ENCODE peak calls at places on chromosome 14, in six cellular contexts. Z is adrenal gland; B is CD8-positive, alpha-beta T cell; S is IMR-90; L is ascending aorta; M is pancreas. Y is an unnamed sample.

GRCh38 chr14:95496111-95496681 is 20.3 kb downstream of the SYNE3 start:
- DNase-seq in Z (no peak), B (no peak), S (no peak), L (no peak), M (no peak), Y (no peak)

GRCh38 chr14:78637489-78637888 is 467.3 kb downstream of the NRXN3 start:
- DNase-seq in Z (no peak), B (no peak), S (no peak), L (no peak), M (no peak), Y (no peak)

GRCh38 chr14:37145395-37145794 is 27.0 kb downstream of the SLC25A21 start:
- DNase-seq in Z (no peak), B (no peak), S (peak; percentile 13), L (no peak), M (no peak), Y (no peak)

GRCh38 chr14:89721991-89722390 is 232.5 kb downstream of the EFCAB11 start:
- DNase-seq in Z (no peak), B (no peak), S (no peak), L (no peak), M (no peak), Y (no peak)

GRCh38 chr14:77024171-77024627 is 4.3 kb downstream of the IRF2BPL start:
- DNase-seq in Z (peak; percentile 56), B (peak; percentile 55), S (peak; percentile 43), L (no peak), M (no peak), Y (no peak)

GRCh38 chr14:49892301-49892635 is 614 bp upstream of the ARF6 start:
- DNase-seq in Z (peak; percentile 81), B (peak; percentile 67), S (peak; percentile 82), L (peak; percentile 87), M (no peak), Y (no peak)

GRCh38 chr14:91506226-91506625 is 3.9 kb downstream of the PPP4R3A start:
- DNase-seq in Z (no peak), B (no peak), S (no peak), L (no peak), M (no peak), Y (no peak)

GRCh38 chr14:76773188-76773885 is 12.1 kb downstream of the VASH1 start:
- DNase-seq in Z (peak; percentile 94), B (no peak), S (peak; percentile 82), L (peak; percentile 92), M (no peak), Y (no peak)

GRCh38 chr14:38129705-38130104 is 78.0 kb upstream of the SSTR1 start:
- DNase-seq in Z (no peak), B (peak; percentile 22), S (no peak), L (no peak), M (no peak), Y (no peak)

GRCh38 chr14:94111276-94112095 is 950 bp downstream of the IFI27 start:
- DNase-seq in Z (no peak), B (no peak), S (no peak), L (peak; percentile 60), M (no peak), Y (no peak)

GRCh38 chr14:93943052-93943451 is 15.9 kb downstream of the FAM181A start:
- DNase-seq in Z (no peak), B (no peak), S (peak; percentile 78), L (no peak), M (no peak), Y (no peak)

GRCh38 chr14:57189070-57189469 is 79.6 kb downstream of the EXOC5 start:
- DNase-seq in Z (no peak), B (no peak), S (peak; percentile 11), L (no peak), M (no peak), Y (peak; percentile 25)

GRCh38 chr14:75822522-75823288 is 159.1 kb downstream of the TGFB3 start:
- DNase-seq in Z (no peak), B (no peak), S (peak; percentile 85), L (no peak), M (no peak), Y (no peak)

GRCh38 chr14:64012720-64013119 is 159.9 kb downstream of the SYNE2 start:
- DNase-seq in Z (no peak), B (no peak), S (no peak), L (no peak), M (no peak), Y (no peak)

GRCh38 chr14:103624860-103625259 is 4.2 kb upstream of the KLC1 start:
- DNase-seq in Z (peak; percentile 81), B (no peak), S (peak; percentile 66), L (peak; percentile 94), M (no peak), Y (peak; percentile 83)
- H3K27ac ChIP-seq in Z (no peak overlapping the region), B (no peak overlapping the region), S (no peak overlapping the region), L (peak overlapping the region; percentile 96), M (no peak overlapping the region), Y (no peak overlapping the region)

GRCh38 chr14:100192250-100192671 is 32.8 kb upstream of the DEGS2 start:
- DNase-seq in Z (peak; percentile 32), B (no peak), S (no peak), L (peak; percentile 65), M (peak; percentile 63), Y (peak; percentile 21)

GRCh38 chr14:100191584-100192249 is 32.3 kb upstream of the DEGS2 start:
- DNase-seq in Z (peak; percentile 58), B (no peak), S (no peak), L (no peak), M (no peak), Y (no peak)

GRCh38 chr14:100190126-100190525 is 30.7 kb upstream of the DEGS2 start:
- DNase-seq in Z (no peak), B (no peak), S (no peak), L (no peak), M (no peak), Y (no peak)

GRCh38 chr14:100187247-100187833 is 27.9 kb upstream of the DEGS2 start:
- DNase-seq in Z (no peak), B (no peak), S (no peak), L (no peak), M (no peak), Y (no peak)

DNA sequence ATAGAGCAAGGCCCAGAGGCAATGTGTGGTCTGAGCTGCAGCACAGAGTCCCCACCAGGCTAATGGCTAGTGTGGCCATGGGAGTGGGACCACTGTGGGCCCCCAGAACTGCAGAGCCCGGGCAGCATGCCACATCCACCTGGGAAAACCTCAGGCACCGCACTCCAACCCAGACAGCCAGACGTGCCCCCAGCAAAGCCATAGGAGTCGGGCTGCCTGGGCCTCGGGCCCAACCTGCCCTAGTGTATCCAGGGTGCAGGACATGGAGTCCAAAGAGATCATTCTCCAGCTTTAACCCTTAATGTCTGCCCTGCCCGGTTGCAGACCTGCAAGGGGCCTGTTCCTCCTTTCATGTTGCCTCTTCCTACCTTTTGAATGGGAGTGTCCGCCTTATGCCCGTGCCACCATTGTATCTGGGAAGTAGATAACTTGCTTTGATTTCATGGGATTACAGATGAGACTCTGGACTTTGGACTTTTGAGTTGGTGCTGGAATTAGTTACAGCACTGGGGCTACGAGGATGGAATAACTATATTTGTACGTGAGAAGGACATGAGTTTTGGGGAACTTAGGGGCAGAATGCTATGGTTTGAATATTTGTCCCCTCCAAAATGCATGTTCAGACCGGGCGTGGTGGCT is 29.1 kb upstream of the DEGS2 start:
- DNase-seq in Z (no peak), B (no peak), S (no peak), L (no peak), M (no peak), Y (no peak)
- TF ChIP-seq CTCF in Z (no peak), B (no peak), S (no peak), L (no peak), M (no peak), Y (no peak)

GRCh38 chr14:70741482-70741881 is 67.8 kb downstream of the MAP3K9 start:
- DNase-seq in Z (no peak), B (no peak), S (no peak), L (no peak), M (no peak), Y (no peak)
- H3K36me3 ChIP-seq in Z (no peaks in the 10 kb centered on the region), B (peaks cover 5% of the 10 kb centered on the region), S (no peaks in the 10 kb centered on the region), L (no peaks in the 10 kb centered on the region), M (no peaks in the 10 kb centered on the region), Y (peaks cover 60% of the 10 kb centered on the region)

GRCh38 chr14:26687438-26687837 is 89.6 kb upstream of the NOVA1 start:
- DNase-seq in Z (no peak), B (no peak), S (no peak), L (no peak), M (no peak), Y (no peak)
- H3K27ac ChIP-seq in Z (no peak overlapping the region), B (no peak overlapping the region), S (no peak overlapping the region), L (no peak overlapping the region), M (no peak overlapping the region), Y (no peak overlapping the region)

DNA sequence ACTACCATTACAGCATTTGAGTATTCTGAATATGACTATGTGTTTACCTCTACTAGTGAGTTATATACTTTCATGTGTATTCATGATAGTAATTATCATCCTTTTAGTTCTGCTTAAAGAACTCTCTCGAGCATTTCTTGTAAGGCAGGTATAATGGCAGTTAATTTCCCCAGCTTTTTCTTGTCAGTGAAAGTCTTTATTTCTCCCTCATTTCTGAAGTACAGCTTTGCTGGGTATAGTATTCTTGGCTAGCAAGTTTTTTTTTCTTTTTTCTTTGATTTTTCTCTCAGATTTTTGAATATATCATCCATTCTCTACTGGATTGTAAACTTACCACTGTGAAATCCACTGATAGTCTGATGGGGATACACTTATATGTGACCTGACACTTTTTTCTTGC is 165.9 kb upstream of the ARHGAP5 start:
- DNase-seq in Z (no peak), B (no peak), S (no peak), L (no peak), M (no peak), Y (no peak)
- TF ChIP-seq CTCF in Z (no peak), B (no peak), S (no peak), L (no peak), M (no peak), Y (no peak)

GRCh38 chr14:67574156-67574555 is 25.9 kb downstream of the PIGH start:
- DNase-seq in Z (no peak), B (no peak), S (no peak), L (no peak), M (peak; percentile 44), Y (no peak)
- H3K36me3 ChIP-seq in Z (no peaks in the 10 kb centered on the region), B (no peaks in the 10 kb centered on the region), S (no peaks in the 10 kb centered on the region), L (no peaks in the 10 kb centered on the region), M (no peaks in the 10 kb centered on the region), Y (no peaks in the 10 kb centered on the region)

GRCh38 chr14:79971330-79971729 is 240.0 kb downstream of the DIO2 start:
- DNase-seq in Z (no peak), B (no peak), S (peak; percentile 87), L (no peak), M (no peak), Y (no peak)
- H3K27ac ChIP-seq in Z (no peak overlapping the region), B (no peak overlapping the region), S (no peak overlapping the region), L (no peak overlapping the region), M (no peak overlapping the region), Y (no peak overlapping the region)

DNA sequence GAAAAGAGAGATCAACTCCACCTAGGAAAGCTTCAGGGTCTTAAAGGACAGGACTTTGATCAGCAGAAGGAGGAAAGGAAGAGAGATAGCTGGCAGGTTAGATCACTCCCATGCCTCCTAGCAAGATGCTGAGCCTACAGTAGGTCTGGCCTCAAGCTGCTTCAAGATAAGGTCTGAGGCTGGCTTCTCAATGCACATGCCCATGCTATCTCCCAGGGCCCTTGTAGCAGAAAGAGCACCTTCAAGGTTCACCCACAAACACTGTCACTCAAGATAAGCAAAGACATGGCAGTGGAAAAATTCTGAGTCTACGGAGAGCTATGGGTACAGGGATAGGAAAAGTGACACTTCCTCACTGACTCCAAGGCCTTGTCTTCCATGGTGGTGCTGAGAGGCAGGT is 14.3 kb downstream of the REM2 start:
- DNase-seq in Z (no peak), B (no peak), S (no peak), L (no peak), M (no peak), Y (no peak)
- TF ChIP-seq CTCF in Z (no peak), B (no peak), S (no peak), L (no peak), M (no peak), Y (no peak)